ENCODE peak calls at places on chromosome 3, in nine cellular contexts. J, D, W, B, K, V, O, L and R are unnamed samples.

GRCh38 chr3:101084404-101084803 is 91.2 kb upstream of the ABI3BP start:
- DNase-seq in D (no peak), W (no peak), V (no peak), K (no peak), L (no peak), O (no peak), B (no peak), J (no peak), R (no peak)

GRCh38 chr3:45026957-45027356 is 854 bp downstream of the CLEC3B start:
- DNase-seq in J (no peak), V (no peak), B (no peak), K (no peak), L (peak; percentile 65), O (no peak), D (no peak), W (no peak), R (peak; percentile 69)

GRCh38 chr3:46517016-46517770 is 19.4 kb downstream of the RTP3 start:
- DNase-seq in B (no peak), K (no peak), O (no peak), V (no peak), J (no peak), D (no peak), W (no peak), L (no peak), R (no peak)

GRCh38 chr3:30871720-30872119 is 22.7 kb downstream of the GADL1 start:
- DNase-seq in O (no peak), D (no peak), V (no peak), K (no peak), J (no peak), W (no peak), L (no peak), B (no peak), R (no peak)

GRCh38 chr3:42590989-42591756 is 513 bp downstream of the SS18L2 start:
- DNase-seq in V (peak; percentile 35), B (no peak), O (no peak), L (no peak), D (no peak), K (no peak), J (no peak), W (no peak), R (no peak)

GRCh38 chr3:126212629-126213375 is 32.4 kb upstream of the ALDH1L1 start:
- DNase-seq in K (no peak), V (peak; percentile 82), D (no peak), J (peak; percentile 32), O (no peak), L (peak; percentile 34), W (no peak), B (no peak), R (peak; percentile 65)

GRCh38 chr3:176950743-176951142 is 246.5 kb downstream of the TBL1XR1 start:
- DNase-seq in W (no peak), V (no peak), O (no peak), L (no peak), B (no peak), K (no peak), D (no peak), J (no peak), R (no peak)

GRCh38 chr3:187994221-187995085 is 159.5 kb upstream of the LPP start:
- DNase-seq in J (no peak), D (no peak), W (no peak), V (no peak), K (peak; percentile 4), B (no peak), L (no peak), O (no peak), R (no peak)

GRCh38 chr3:188954590-188955208 is 217.1 kb upstream of the TPRG1 start:
- DNase-seq in B (peak; percentile 85), D (peak; percentile 64), V (peak; percentile 83), O (peak; percentile 60), L (peak; percentile 87), K (peak; percentile 71), W (peak; percentile 75), J (peak; percentile 86), R (peak; percentile 93)